ENCODE peak calls at places on chromosomes 6 and 20, in nine cellular contexts. M, X, N, B, F, R, I, V and Y are unnamed samples.

GRCh38 chr6:153368131-153368530 is 237.0 kb upstream of the RGS17 start:
- DNase-seq in N (no peak), R (no peak), X (no peak), I (no peak), B (no peak), M (no peak), V (no peak), F (no peak), Y (no peak)

GRCh38 chr20:53154540-53154939 is 182.4 kb downstream of the TSHZ2 start:
- DNase-seq in I (peak; percentile 81), N (no peak), M (no peak), F (no peak), X (no peak), B (no peak), R (no peak), V (no peak), Y (no peak)

GRCh38 chr20:2303693-2304092 is 7.9 kb downstream of the TGM3 start:
- DNase-seq in R (no peak), B (no peak), V (no peak), M (no peak), N (no peak), I (no peak), F (no peak), X (no peak), Y (no peak)

GRCh38 chr20:40073535-40074111 is 615.4 kb downstream of the MAFB start:
- DNase-seq in B (no peak), M (no peak), I (peak; percentile 1), V (no peak), F (no peak), N (no peak), R (peak; percentile 2), X (no peak), Y (no peak)

GRCh38 chr6:105569706-105570105 is 166.8 kb upstream of the PREP start:
- DNase-seq in B (no peak), V (no peak), R (no peak), N (no peak), X (no peak), F (no peak), M (no peak), I (no peak), Y (no peak)

GRCh38 chr6:52403627-52404026 is 16.5 kb upstream of the EFHC1 start:
- DNase-seq in F (peak; percentile 33), X (peak; percentile 83), I (no peak), V (no peak), B (peak; percentile 36), M (no peak), N (peak; percentile 86), R (no peak), Y (no peak)

GRCh38 chr6:19024737-19025136 is 637.6 kb downstream of the RNF144B start:
- DNase-seq in M (peak; percentile 28), N (no peak), B (no peak), I (peak; percentile 52), F (no peak), X (no peak), V (no peak), R (peak; percentile 75), Y (no peak)

GRCh38 chr20:52193133-52193532 is 1.6 kb upstream of the ZFP64 start:
- DNase-seq in N (no peak), I (no peak), V (no peak), X (no peak), R (no peak), B (no peak), M (no peak), F (no peak), Y (no peak)

GRCh38 chr20:43726333-43726732 is 469 bp downstream of the GTSF1L start:
- DNase-seq in B (no peak), I (no peak), X (no peak), R (no peak), F (no peak), N (no peak), M (no peak), V (no peak), Y (no peak)

GRCh38 chr20:15726416-15726815 is 846.8 kb downstream of the KIF16B start:
- DNase-seq in N (no peak), B (no peak), F (no peak), V (no peak), M (no peak), I (no peak), R (no peak), X (no peak), Y (no peak)

GRCh38 chr20:57439432-57439831 is 48.2 kb downstream of the RBM38 start:
- DNase-seq in X (peak; percentile 94), I (peak; percentile 21), V (no peak), F (peak; percentile 97), M (no peak), R (no peak), B (peak; percentile 76), N (peak; percentile 77), Y (no peak)

GRCh38 chr20:32018269-32019155 is 8.3 kb downstream of the CCM2L start:
- DNase-seq in V (peak; percentile 29), M (no peak), F (peak; percentile 92), N (peak; percentile 71), B (peak; percentile 58), I (peak; percentile 14), X (peak; percentile 75), R (peak; percentile 92), Y (peak; percentile 31)
- H3K4me1 ChIP-seq in V (peaks cover 11% of the 10 kb centered on the region), M (peaks cover 19% of the 10 kb centered on the region), F (no peaks in the 10 kb centered on the region), N (no peaks in the 10 kb centered on the region), B (peaks cover 53% of the 10 kb centered on the region), I (no peaks in the 10 kb centered on the region), X (peaks cover 18% of the 10 kb centered on the region), R (no peaks in the 10 kb centered on the region), Y (peaks cover 1% of the 10 kb centered on the region)

DNA sequence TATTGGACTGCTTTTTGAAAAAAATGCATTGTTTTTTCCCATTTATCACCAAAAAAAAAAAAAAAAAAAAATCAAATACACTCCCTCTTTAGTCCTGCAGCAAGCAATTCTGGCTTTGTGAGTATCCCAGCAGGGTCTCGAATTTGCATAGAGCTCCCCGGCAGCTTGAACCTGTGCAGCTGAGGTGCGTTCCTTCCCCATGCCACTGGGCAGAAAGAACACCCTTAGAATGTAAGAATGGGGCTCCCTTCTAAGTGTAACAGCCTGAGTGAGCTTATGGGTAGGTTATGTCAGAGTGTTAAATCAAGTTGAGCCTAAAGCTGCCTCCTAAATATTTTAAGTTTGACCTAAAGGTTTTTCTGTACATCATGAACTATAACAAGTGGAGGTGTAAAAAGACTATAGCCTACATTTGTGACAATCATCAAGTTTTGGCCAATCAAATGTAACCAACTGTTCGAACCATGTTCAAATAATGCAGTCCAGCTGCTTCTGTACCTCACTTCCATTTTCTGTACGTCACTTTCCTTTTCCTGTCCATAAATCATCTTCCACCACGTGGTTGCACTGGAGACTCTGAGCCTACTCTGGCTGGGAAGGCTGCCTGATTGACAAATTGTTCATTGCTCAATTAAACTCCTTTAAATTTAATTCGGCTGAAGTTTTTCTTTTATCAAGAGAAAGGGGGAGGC is 270.6 kb upstream of the JARID2 start:
- DNase-seq in X (no peak), V (no peak), R (peak; percentile 23), I (no peak), F (no peak), M (no peak), N (no peak), B (no peak), Y (no peak)
- H3K4me1 ChIP-seq in X (no peaks in the 10 kb centered on the region), V (no peaks in the 10 kb centered on the region), R (peaks cover 3% of the 10 kb centered on the region), I (no peaks in the 10 kb centered on the region), F (no peaks in the 10 kb centered on the region), M (no peaks in the 10 kb centered on the region), N (no peaks in the 10 kb centered on the region), B (no peaks in the 10 kb centered on the region), Y (no peaks in the 10 kb centered on the region)

GRCh38 chr20:50220093-50220893 is 29.7 kb downstream of the CEBPB start:
- DNase-seq in F (peak; percentile 13), I (no peak), V (no peak), M (no peak), B (no peak), N (no peak), R (no peak), X (no peak), Y (no peak)
- H3K4me1 ChIP-seq in F (no peaks in the 10 kb centered on the region), I (peaks cover 14% of the 10 kb centered on the region), V (no peaks in the 10 kb centered on the region), M (no peaks in the 10 kb centered on the region), B (peaks cover 18% of the 10 kb centered on the region), N (peaks cover 4% of the 10 kb centered on the region), R (peaks cover 12% of the 10 kb centered on the region), X (peaks cover 8% of the 10 kb centered on the region), Y (peaks cover 4% of the 10 kb centered on the region)

GRCh38 chr6:126302191-126302590 is 37.7 kb upstream of the CENPW start:
- DNase-seq in X (no peak), N (no peak), R (no peak), V (no peak), M (no peak), B (no peak), F (no peak), I (no peak), Y (no peak)
- H3K4me1 ChIP-seq in X (no peaks in the 10 kb centered on the region), N (no peaks in the 10 kb centered on the region), R (peaks cover 2% of the 10 kb centered on the region), V (no peaks in the 10 kb centered on the region), M (no peaks in the 10 kb centered on the region), B (no peaks in the 10 kb centered on the region), F (no peaks in the 10 kb centered on the region), I (no peaks in the 10 kb centered on the region), Y (no peaks in the 10 kb centered on the region)

DNA sequence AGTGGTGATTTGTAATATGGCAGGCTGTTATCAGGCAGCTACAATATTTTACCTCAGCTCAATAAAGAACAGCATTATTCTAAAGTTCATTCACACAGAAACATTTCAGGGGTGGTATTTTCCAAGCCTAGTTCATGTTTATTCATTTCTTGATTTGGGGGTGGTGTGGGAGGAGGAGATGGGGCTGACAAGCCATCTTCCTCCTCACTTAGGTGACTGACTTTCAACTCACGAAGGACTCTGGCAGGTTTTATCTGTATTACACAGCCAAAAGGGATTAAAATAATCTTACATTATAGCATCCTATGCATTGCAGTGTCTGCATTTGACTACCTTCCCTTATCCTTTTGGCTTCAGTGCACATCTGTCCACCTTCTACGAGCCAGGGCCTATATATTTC is 20.1 kb downstream of the KHDRBS2 start:
- DNase-seq in I (no peak), N (no peak), V (no peak), M (no peak), B (no peak), F (no peak), R (no peak), X (no peak), Y (no peak)
- H3K4me1 ChIP-seq in I (no peaks in the 10 kb centered on the region), N (no peaks in the 10 kb centered on the region), V (no peaks in the 10 kb centered on the region), M (no peaks in the 10 kb centered on the region), B (no peaks in the 10 kb centered on the region), F (no peaks in the 10 kb centered on the region), R (no peaks in the 10 kb centered on the region), X (no peaks in the 10 kb centered on the region), Y (no peaks in the 10 kb centered on the region)

DNA sequence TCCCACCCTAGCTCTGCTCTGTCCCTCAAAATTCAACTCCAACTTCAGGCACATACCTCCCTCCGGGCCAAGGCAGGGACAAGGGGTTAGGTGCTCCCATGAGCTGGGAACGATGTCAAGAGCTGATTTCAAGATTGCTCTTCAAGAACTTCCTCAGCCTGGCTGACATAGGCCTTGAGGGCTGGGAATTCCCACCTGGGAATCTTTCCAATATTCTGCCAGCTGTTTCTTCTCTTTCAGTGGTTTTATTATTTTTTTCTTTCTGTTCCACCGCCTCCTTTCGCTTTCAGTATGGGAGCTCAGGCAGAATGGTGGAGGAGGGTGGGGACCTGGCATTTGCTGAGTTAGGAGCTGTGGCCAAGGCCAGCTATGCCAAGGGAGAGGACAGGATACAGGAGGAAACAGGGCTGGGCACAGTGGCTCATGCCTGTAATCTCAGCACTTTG is 33.7 kb downstream of the SRSF3 start:
- DNase-seq in R (no peak), F (peak; percentile 54), N (peak; percentile 79), M (no peak), X (peak; percentile 80), B (peak; percentile 50), I (peak; percentile 51), V (no peak), Y (peak; percentile 72)
- H3K4me1 ChIP-seq in R (no peaks in the 10 kb centered on the region), F (no peaks in the 10 kb centered on the region), N (peaks cover 12% of the 10 kb centered on the region), M (peaks cover 9% of the 10 kb centered on the region), X (peaks cover 39% of the 10 kb centered on the region), B (peaks cover 61% of the 10 kb centered on the region), I (peaks cover 19% of the 10 kb centered on the region), V (peaks cover 7% of the 10 kb centered on the region), Y (peaks cover 23% of the 10 kb centered on the region)